ENCODE peak calls at places on chromosome 22, in six cellular contexts. D is suprapubic skin, W is A549, H is stomach, Q is K562, R is SK-N-SH. A is an unnamed sample. For H3K4me1, the result is how much of the 10 kb centered on the place peaks cover.

GRCh38 chr22:30667092-30667485 is 586 bp downstream of the DUSP18 start:
- DNase-seq in D (no peak), W (no peak), H (no peak), Q (no peak), R (no peak), A (no peak)

GRCh38 chr22:36081023-36081431 is 52.4 kb upstream of the RBFOX2 start:
- DNase-seq in D (no peak), W (no peak), H (no peak), Q (no peak), R (no peak), A (no peak)

GRCh38 chr22:49295851-49296560 is 531.7 kb downstream of the BRD1 start:
- DNase-seq in D (no peak), W (no peak), H (peak), Q (no peak), R (no peak), A (no peak)

GRCh38 chr22:48098243-48098935 is 1335.9 kb downstream of the TBC1D22A start:
- DNase-seq in D (no peak), W (no peak), H (no peak), Q (no peak), R (no peak), A (no peak)

GRCh38 chr22:46436595-46437163 is 100.7 kb downstream of the CELSR1 start:
- DNase-seq in D (no peak), W (no peak), H (no peak), Q (no peak), R (no peak), A (no peak)

GRCh38 chr22:31212783-31213626 is 907 bp downstream of the LIMK2 start:
- DNase-seq in D (no peak), W (no peak), H (no peak), Q (peak), R (peak), A (no peak)

GRCh38 chr22:32916025-32916424 is 114.5 kb downstream of the TIMP3 start:
- DNase-seq in D (no peak), W (no peak), H (no peak), Q (no peak), R (no peak), A (no peak)

GRCh38 chr22:30005213-30005857 is 74.9 kb upstream of the HORMAD2 start:
- DNase-seq in D (no peak), W (peak), H (peak), Q (peak), R (peak), A (peak)

GRCh38 chr22:30217698-30218565 is 28.6 kb downstream of the LIF start:
- DNase-seq in D (no peak), W (no peak), H (no peak), Q (no peak), R (no peak), A (no peak)

GRCh38 chr22:25141994-25142620 is 57.6 kb upstream of the CRYBB3 start:
- DNase-seq in D (no peak), W (no peak), H (no peak), Q (no peak), R (peak), A (no peak)

GRCh38 chr22:46842606-46843005 is 80.2 kb downstream of the TBC1D22A start:
- DNase-seq in D (no peak), W (no peak), H (no peak), Q (no peak), R (no peak), A (no peak)

GRCh38 chr22:31244044-31244942 is 32.2 kb downstream of the LIMK2 start:
- DNase-seq in D (no peak), W (peak), H (no peak), Q (peak), R (peak), A (no peak)

GRCh38 chr22:31084811-31085492 is 3.8 kb downstream of the SMTN start:
- DNase-seq in D (peak), W (peak), H (peak), Q (peak), R (peak), A (peak)

GRCh38 chr22:22830193-22830592 is 57.4 kb upstream of the IGLL5 start:
- DNase-seq in D (no peak), W (no peak), H (no peak), Q (no peak), R (no peak), A (no peak)

GRCh38 chr22:24051568-24051967 is 40.5 kb downstream of the CABIN1 start:
- DNase-seq in D (peak), W (no peak), H (no peak), Q (no peak), R (no peak), A (no peak)

GRCh38 chr22:17903564-17904295 is 120.6 kb downstream of the MICAL3 start:
- DNase-seq in D (no peak), W (no peak), H (no peak), Q (no peak), R (peak), A (no peak)

GRCh38 chr22:23583836-23584235 is 3.7 kb upstream of the IGLL1 start:
- DNase-seq in D (no peak), W (no peak), H (no peak), Q (no peak), R (no peak), A (no peak)

GRCh38 chr22:46187862-46188261 is 37.5 kb downstream of the PPARA start:
- DNase-seq in D (no peak), W (no peak), H (no peak), Q (no peak), R (no peak), A (no peak)

GRCh38 chr22:27617214-27617881 is 184.2 kb downstream of the MN1 start:
- DNase-seq in D (no peak), W (peak), H (no peak), Q (no peak), R (no peak), A (no peak)

GRCh38 chr22:17780741-17781318 is 6.6 kb upstream of the BID start:
- DNase-seq in D (no peak), W (no peak), H (no peak), Q (no peak), R (no peak), A (no peak)

GRCh38 chr22:30691204-30691603 is 3.5 kb upstream of the OSBP2 start:
- DNase-seq in D (no peak), W (no peak), H (no peak), Q (no peak), R (no peak), A (no peak)

GRCh38 chr22:35102663-35103062 is 36.7 kb downstream of the ISX start:
- DNase-seq in D (no peak), W (peak), H (no peak), Q (peak), R (no peak), A (no peak)

GRCh38 chr22:50473088-50473487 is 1.7 kb downstream of the SBF1 start:
- DNase-seq in D (no peak), W (peak), H (no peak), Q (peak), R (no peak), A (no peak)
- H3K4me1 ChIP-seq in D (half or more), W (under half), H (half or more), Q (half or more), R (under half), A (under half)

DNA sequence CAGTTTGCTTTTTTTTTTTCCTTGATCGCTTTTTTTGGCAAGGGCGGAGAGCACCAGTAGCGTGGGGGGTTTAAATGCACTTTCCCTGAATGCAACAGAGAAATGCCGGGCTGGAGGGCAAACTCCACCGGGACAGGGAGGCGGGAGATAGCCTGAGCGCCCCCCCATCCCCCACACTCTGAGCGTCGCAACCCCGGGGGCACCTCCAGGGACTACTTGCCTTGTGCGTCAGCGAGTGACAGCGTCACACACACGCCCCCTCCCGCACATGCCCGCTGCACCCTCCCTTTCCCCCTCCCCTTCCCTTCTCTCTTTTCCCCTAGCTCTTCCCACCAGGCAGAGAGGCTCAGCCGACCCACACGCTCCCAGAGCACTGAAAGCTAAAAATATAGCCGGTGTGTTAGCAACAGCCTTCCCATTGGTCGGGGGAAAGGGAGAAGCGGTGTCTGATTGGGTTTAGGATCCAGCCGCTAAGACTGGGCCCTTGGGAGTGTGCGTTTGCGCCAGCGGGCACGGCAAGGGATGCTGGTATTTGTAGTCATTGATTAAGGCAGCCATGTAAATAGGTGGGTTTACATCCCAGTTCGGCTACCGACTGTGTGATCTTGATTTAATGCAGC is 1.7 kb upstream of the TOB2 start:
- DNase-seq in D (peak), W (peak), H (peak), Q (peak), R (peak), A (peak)
- TF ChIP-seq EP300 in D (peak), W (no peak), H (peak), Q (no peak), R (no peak), A (peak)

GRCh38 chr22:44325718-44326548 is 13.2 kb upstream of the SHISAL1 start:
- DNase-seq in D (no peak), W (no peak), H (no peak), Q (no peak), R (peak), A (no peak)
- H3K4me3 ChIP-seq in D (peak), W (peak), H (peak), Q (no peak), R (peak), A (peak)

GRCh38 chr22:39316440-39317083 is 2.9 kb downstream of the RPL3 start:
- DNase-seq in D (peak), W (peak), H (peak), Q (peak), R (peak), A (peak)
- H3K4me1 ChIP-seq in D (under half), W (under half), H (half or more), Q (under half), R (under half), A (under half)

GRCh38 chr22:20232237-20232598 is 35.9 kb downstream of the RTN4R start:
- DNase-seq in D (no peak), W (no peak), H (no peak), Q (no peak), R (no peak), A (no peak)
- TF ChIP-seq EP300 in D (no peak), W (no peak), H (no peak), Q (no peak), R (no peak), A (no peak)

GRCh38 chr22:39091136-39092081 is 5.6 kb upstream of the APOBEC3H start:
- DNase-seq in D (no peak), W (no peak), H (no peak), Q (no peak), R (no peak), A (no peak)

GRCh38 chr22:39089928-39090327 is 7.1 kb upstream of the APOBEC3H start:
- DNase-seq in D (no peak), W (no peak), H (no peak), Q (no peak), R (no peak), A (no peak)

GRCh38 chr22:39090426-39091064 is 6.5 kb upstream of the APOBEC3H start:
- DNase-seq in D (no peak), W (no peak), H (peak), Q (no peak), R (no peak), A (no peak)

GRCh38 chr22:39094717-39095389 is 2.2 kb upstream of the APOBEC3H start:
- DNase-seq in D (no peak), W (no peak), H (no peak), Q (no peak), R (no peak), A (no peak)

GRCh38 chr22:39092111-39092867 is 4.8 kb upstream of the APOBEC3H start:
- DNase-seq in D (no peak), W (no peak), H (no peak), Q (no peak), R (no peak), A (no peak)
- H3K4me3 ChIP-seq in D (no peak), W (no peak), H (no peak), Q (no peak), R (no peak), A (no peak)

GRCh38 chr22:37379716-37380115 is 47.6 kb downstream of the ELFN2 start:
- DNase-seq in D (no peak), W (no peak), H (no peak), Q (no peak), R (no peak), A (no peak)
- H3K4me1 ChIP-seq in D (under half), W (under half), H (under half), Q (under half), R (under half), A (under half)

DNA sequence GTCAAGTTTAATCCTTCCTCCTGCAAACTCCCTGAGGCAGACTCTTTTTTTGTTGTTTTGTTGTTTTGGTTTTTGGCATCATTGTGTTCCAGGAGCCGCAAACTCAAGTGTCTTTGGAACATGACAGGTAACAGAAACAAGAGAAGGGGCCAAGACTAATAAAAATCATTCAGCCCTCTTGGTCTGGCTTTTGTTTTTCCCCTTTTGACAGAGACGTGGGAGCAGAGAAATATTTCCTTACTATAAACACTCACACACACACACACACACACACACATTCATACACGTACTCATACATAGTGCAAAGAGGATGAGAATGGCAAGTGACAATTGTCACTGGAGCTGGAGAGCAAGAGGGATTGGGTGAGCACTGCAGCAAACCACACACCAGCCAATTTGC is 10.4 kb upstream of the ASPHD2 start:
- DNase-seq in D (no peak), W (no peak), H (no peak), Q (no peak), R (no peak), A (no peak)
- TF ChIP-seq EP300 in D (no peak), W (no peak), H (no peak), Q (no peak), R (no peak), A (no peak)

A was measured in ovary.